ENCODE peak calls at places on chromosomes 13 and 19, in six cellular contexts. S, V, B, H, J and I are unnamed samples.

GRCh38 chr13:47178090-47178950 is 281.5 kb upstream of the HTR2A start:
- DNase-seq in H (no peak), B (no peak), J (no peak), V (no peak), S (no peak), I (no peak)

GRCh38 chr19:14118165-14119051 is 846 bp upstream of the PRKACA start:
- DNase-seq in B (peak; percentile 61), S (peak; percentile 69), H (peak; percentile 40), V (no peak), J (no peak), I (peak; percentile 64)

GRCh38 chr13:111204438-111205177 is 89.5 kb downstream of the ARHGEF7 start:
- DNase-seq in J (peak; percentile 45), S (no peak), H (peak; percentile 45), B (no peak), V (no peak), I (no peak)

GRCh38 chr13:51879133-51879532 is 17.4 kb downstream of the CCDC70 start:
- DNase-seq in H (no peak), J (no peak), V (no peak), S (no peak), B (no peak), I (no peak)

GRCh38 chr13:36839281-36839680 is 20.3 kb downstream of the RFXAP start:
- DNase-seq in H (no peak), J (no peak), B (no peak), V (no peak), S (no peak), I (no peak)

GRCh38 chr13:32695602-32696250 is 109.5 kb downstream of the PDS5B start:
- DNase-seq in S (no peak), V (no peak), H (no peak), B (no peak), J (no peak), I (no peak)

GRCh38 chr13:100543872-100544602 is 44.6 kb downstream of the GGACT start:
- DNase-seq in H (no peak), J (no peak), V (no peak), S (no peak), B (no peak), I (no peak)

GRCh38 chr13:42396501-42396900 is 124.5 kb downstream of the AKAP11 start:
- DNase-seq in H (no peak), J (no peak), B (no peak), S (no peak), V (no peak), I (no peak)

GRCh38 chr13:93146584-93147292 is 79.9 kb upstream of the GPC6 start:
- DNase-seq in J (no peak), S (no peak), B (no peak), H (no peak), V (no peak), I (no peak)

GRCh38 chr19:48553676-48554384 is 1.9 kb downstream of the SULT2B1 start:
- DNase-seq in S (no peak), J (no peak), B (peak; percentile 67), V (no peak), H (peak; percentile 86), I (no peak)

GRCh38 chr19:15871570-15871969 is 26.3 kb downstream of the CYP4F2 start:
- DNase-seq in J (no peak), B (no peak), H (no peak), V (no peak), S (no peak), I (no peak)

GRCh38 chr13:105937451-105937850 is 598.0 kb downstream of the EFNB2 start:
- DNase-seq in H (no peak), S (no peak), J (no peak), V (no peak), B (no peak), I (no peak)

GRCh38 chr13:31767175-31767900 is 28.0 kb downstream of the RXFP2 start:
- DNase-seq in S (no peak), V (no peak), B (no peak), H (peak; percentile 87), J (no peak), I (no peak)

GRCh38 chr13:97002581-97002980 is 8.3 kb upstream of the OXGR1 start:
- DNase-seq in J (no peak), S (no peak), B (no peak), V (no peak), H (no peak), I (no peak)

GRCh38 chr13:99385161-99385560 is 78.0 kb upstream of the GPR183 start:
- DNase-seq in H (no peak), V (no peak), B (no peak), J (no peak), S (no peak), I (no peak)

GRCh38 chr19:16445238-16446107 is 26.3 kb downstream of the EPS15L1 start:
- DNase-seq in S (no peak), V (peak; percentile 76), H (peak; percentile 28), B (no peak), J (no peak), I (no peak)

GRCh38 chr19:56111601-56112312 is 9.3 kb downstream of the ZNF787 start:
- DNase-seq in V (peak; percentile 87), B (peak; percentile 81), H (no peak), J (no peak), S (no peak), I (peak; percentile 70)

GRCh38 chr13:23609414-23610186 is 39.4 kb downstream of the TNFRSF19 start:
- DNase-seq in V (no peak), H (peak; percentile 39), J (no peak), B (peak; percentile 23), S (no peak), I (no peak)

GRCh38 chr19:29062486-29063435 is 150.2 kb downstream of the UQCRFS1 start:
- DNase-seq in J (no peak), S (no peak), V (no peak), H (no peak), B (no peak), I (no peak)

GRCh38 chr13:100808330-100808729 is 133.7 kb upstream of the TMTC4 start:
- DNase-seq in J (no peak), H (no peak), S (no peak), V (no peak), B (no peak), I (no peak)

GRCh38 chr19:17332677-17333581 is 1.7 kb downstream of the ANO8 start:
- DNase-seq in B (no peak), H (peak; percentile 43), J (no peak), S (no peak), V (no peak), I (no peak)

DNA sequence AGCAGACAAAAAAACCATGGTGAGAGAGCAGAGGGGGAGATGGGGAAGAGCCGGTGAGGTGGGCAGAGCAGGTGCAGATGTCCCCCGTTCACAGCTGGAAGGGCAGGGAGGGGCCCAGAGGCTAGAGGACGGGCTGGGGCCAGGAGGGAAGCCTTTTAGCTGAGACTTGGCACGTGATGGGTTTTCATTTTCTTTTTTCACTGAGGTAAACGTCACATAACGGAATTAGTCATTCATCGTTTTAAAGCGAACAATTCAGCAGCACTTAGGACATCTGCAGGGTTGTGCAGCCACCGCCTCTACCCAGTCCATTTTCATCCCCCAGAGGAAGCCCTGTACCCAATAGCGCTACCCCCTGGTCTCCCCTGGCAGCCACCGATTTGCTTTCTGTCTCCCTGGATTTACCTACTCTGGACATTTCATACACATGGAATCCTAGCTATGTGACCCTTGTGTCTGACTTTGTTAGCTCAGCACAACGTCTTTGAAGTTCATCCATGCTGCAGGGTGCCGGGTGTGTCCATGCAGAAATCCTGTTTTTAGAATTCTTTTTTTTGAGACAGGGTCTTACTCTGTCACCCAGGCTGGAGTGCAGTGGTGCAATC is 16.0 kb upstream of the EMC10 start:
- DNase-seq in S (no peak), B (no peak), H (peak; percentile 45), J (no peak), V (peak; percentile 68), I (no peak)
- TF ChIP-seq CTCF in S (no peak), B (no peak), H (no peak), J (no peak), V (no peak), I (no peak)

DNA sequence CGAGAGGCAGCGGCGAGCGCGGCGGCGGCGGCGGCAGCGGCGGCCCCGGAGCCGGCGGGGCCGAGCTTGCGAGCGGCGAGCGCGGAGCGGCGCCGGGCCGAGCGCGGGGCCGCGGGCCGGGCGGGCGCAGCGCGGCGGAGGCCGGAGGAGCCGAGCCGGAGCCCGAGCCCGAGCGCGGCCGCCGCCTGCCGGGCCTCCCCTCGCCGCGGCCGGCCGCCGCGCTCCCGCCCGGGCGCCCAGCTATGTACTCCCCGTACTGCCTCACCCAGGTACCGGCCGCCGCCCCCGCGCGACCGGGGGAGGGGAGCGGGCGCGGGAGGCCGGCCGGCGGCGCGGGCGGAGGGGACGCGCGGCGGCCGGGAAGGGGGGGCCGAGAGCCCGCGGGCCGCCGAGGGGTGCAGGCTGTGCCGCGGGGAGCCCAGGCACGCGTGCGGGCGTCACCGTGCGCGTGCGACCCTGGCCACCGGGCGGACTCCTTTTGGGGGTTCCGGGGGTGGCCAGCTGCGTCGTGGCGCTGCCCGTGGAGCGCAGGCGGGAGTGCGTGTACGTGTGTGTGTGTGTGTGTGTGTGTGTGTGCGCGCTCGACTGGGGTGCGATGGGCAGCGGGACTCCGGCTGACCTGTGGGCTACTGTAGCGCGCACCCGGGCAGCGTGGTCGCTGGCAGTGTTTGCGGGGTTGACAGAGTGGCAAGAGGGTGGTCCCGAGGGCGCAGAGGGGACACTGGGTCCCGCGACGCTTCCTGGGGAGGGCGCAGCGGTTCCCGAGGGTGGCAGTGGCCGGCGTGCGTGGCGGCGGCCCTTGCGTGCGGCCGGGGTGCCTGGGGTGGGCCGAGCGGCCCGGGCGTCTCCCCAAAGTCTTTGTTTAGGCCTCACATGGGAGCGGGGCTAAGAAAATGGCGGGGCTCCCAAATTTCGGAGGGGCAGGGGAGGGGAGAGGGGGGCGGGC is 594 bp downstream of the NFIX start:
- DNase-seq in J (no peak), B (peak; percentile 59), V (no peak), H (peak; percentile 48), S (no peak), I (no peak)
- TF ChIP-seq CTCF in J (no peak), B (no peak), V (no peak), H (no peak), S (no peak), I (no peak)

DNA sequence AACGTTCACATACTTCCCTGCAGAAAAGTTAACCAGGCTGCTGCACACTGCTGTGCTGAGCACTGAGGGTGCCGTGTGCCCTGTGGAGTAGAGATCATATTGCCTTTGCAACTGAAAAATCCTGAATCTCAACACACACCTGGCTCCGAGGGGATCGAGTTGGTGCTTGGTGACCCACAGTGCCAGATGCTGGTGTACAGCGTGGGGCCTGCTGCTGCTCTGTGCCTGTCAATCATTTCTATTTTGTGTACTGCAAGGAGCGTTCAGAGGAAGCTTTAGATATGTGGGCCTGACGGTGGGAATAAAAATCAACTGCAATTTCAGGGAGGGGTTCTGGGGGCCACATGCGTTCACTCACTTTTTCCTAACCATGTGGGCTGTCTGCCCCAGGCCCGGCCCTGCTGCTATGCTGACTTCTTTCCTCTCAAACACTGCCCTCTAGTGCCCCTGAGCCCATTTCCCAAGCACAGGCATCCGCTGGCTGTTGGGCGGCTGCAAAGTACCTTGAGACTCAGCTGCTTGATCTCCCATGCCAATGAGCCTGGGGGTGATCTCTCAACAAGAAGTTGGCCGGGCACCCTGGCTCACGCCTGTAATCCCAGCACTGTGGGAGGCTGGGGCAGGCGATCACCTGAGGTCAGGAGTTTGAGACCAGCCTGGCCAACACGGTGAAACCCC is 9.7 kb upstream of the LENG8 start:
- DNase-seq in V (no peak), S (no peak), J (no peak), H (no peak), B (no peak), I (no peak)
- TF ChIP-seq CTCF in V (peak; percentile 19), S (no peak), J (no peak), H (peak; percentile 66), B (no peak), I (no peak)

DNA sequence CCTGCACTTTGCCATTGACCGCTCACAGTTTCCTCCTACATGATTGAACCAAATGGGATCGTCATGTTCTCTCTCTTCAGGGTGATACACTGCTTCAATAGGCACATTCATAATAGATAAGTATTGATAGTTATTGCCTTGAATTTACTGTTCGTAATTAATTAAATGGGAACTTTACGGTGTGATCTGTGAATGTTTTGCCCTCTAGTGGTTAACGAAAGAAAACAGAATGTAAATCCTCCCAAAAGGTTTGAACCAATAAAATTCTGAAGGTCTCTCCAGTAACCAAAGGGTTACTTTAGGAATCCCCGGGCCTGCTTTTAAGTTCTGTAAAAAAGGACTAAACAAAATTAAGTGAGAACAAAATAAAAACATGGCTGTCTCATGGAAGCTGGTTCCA is 389.3 kb downstream of the DACH1 start:
- DNase-seq in J (no peak), H (no peak), B (no peak), S (no peak), V (no peak), I (no peak)
- TF ChIP-seq CTCF in J (peak; percentile 59), H (peak; percentile 54), B (no peak), S (no peak), V (no peak), I (no peak)